ENCODE peak calls at places on chromosome 3, in five cellular contexts. O is stomach, L is mucosa of descending colon, P is osteoblast, H is kidney. T is an unnamed sample.
A peak's percentile ranks its signal among the peaks of the same experiment; 100 is the strongest.

GRCh38 chr3:30672959-30673358 is 66.6 kb downstream of the TGFBR2 start:
- DNase-seq in H (peak; percentile 64), L (no peak), O (no peak), P (no peak), T (no peak)

GRCh38 chr3:167787440-167787839 is 51.9 kb downstream of the SERPINI1 start:
- DNase-seq in P (no peak), H (no peak), O (no peak), L (no peak), T (no peak)

GRCh38 chr3:142226474-142226873 is 1.1 kb upstream of the GK5 start:
- DNase-seq in P (peak; percentile 84), H (no peak), L (no peak), O (no peak), T (no peak)

GRCh38 chr3:37990527-37990926 is at the start of gene VILL:
- DNase-seq in P (peak; percentile 48), O (peak; percentile 89), H (peak; percentile 82), L (peak; percentile 92), T (no peak)

GRCh38 chr3:158086776-158087175 is 19.4 kb downstream of the SHOX2 start:
- DNase-seq in P (no peak), H (no peak), L (no peak), O (no peak), T (no peak)

GRCh38 chr3:150251654-150252053 is 156.4 kb upstream of the TSC22D2 start:
- DNase-seq in O (no peak), H (no peak), L (no peak), P (peak; percentile 23), T (no peak)

GRCh38 chr3:67998222-67998760 is 343.9 kb upstream of the SUCLG2 start:
- DNase-seq in P (no peak), L (no peak), H (no peak), O (no peak), T (no peak)

GRCh38 chr3:65402597-65402996 is 636.1 kb downstream of the MAGI1 start:
- DNase-seq in O (no peak), L (no peak), P (peak; percentile 90), H (no peak), T (no peak)

GRCh38 chr3:131147534-131147933 is 120.9 kb downstream of the NEK11 start:
- DNase-seq in L (no peak), H (no peak), P (no peak), O (no peak), T (no peak)

GRCh38 chr3:144294659-144295538 is 323.3 kb downstream of the DIPK2A start:
- DNase-seq in H (no peak), O (no peak), P (no peak), L (no peak), T (no peak)

GRCh38 chr3:16547555-16547954 is 34.1 kb upstream of the RFTN1 start:
- DNase-seq in P (no peak), L (no peak), H (no peak), O (no peak), T (no peak)

GRCh38 chr3:42755681-42756578 is 17.1 kb downstream of the CCDC13 start:
- DNase-seq in P (no peak), O (peak; percentile 51), L (no peak), H (no peak), T (no peak)

GRCh38 chr3:171644681-171645080 is 165.6 kb downstream of the PLD1 start:
- DNase-seq in L (no peak), H (no peak), P (no peak), O (no peak), T (no peak)

GRCh38 chr3:131349946-131350347 is 31.6 kb upstream of the NUDT16 start:
- DNase-seq in L (no peak), P (peak; percentile 68), H (no peak), O (no peak), T (peak; percentile 35)

GRCh38 chr3:77038928-77039605 is 832 bp upstream of the ROBO2 start:
- DNase-seq in H (no peak), L (no peak), O (no peak), P (peak; percentile 38), T (no peak)

GRCh38 chr3:52345521-52346110 is 29.5 kb downstream of the DNAH1 start:
- DNase-seq in P (peak; percentile 97), L (no peak), O (no peak), H (peak; percentile 41), T (no peak)

GRCh38 chr3:143478124-143478693 is 358.6 kb downstream of the CHST2 start:
- DNase-seq in H (no peak), L (no peak), P (peak; percentile 42), O (no peak), T (no peak)

GRCh38 chr3:106814231-106814630 is 563.0 kb upstream of the CCDC54 start:
- DNase-seq in O (no peak), L (no peak), H (no peak), P (no peak), T (peak; percentile 47)

GRCh38 chr3:173037840-173038483 is 103.1 kb downstream of the SPATA16 start:
- DNase-seq in L (no peak), P (no peak), O (no peak), H (no peak), T (no peak)

GRCh38 chr3:162629372-162629771 is 1132.8 kb downstream of the OTOL1 start:
- DNase-seq in H (no peak), O (no peak), L (no peak), P (no peak), T (no peak)

GRCh38 chr3:53534216-53534615 is 39.8 kb downstream of the CACNA1D start:
- DNase-seq in O (no peak), L (no peak), H (no peak), P (no peak), T (no peak)

GRCh38 chr3:27714692-27715453 is 7.2 kb downstream of the EOMES start:
- DNase-seq in H (peak; percentile 81), O (peak; percentile 58), L (peak; percentile 66), P (no peak), T (no peak)

GRCh38 chr3:59432676-59433075 is 382.9 kb upstream of the CFAP20DC start:
- DNase-seq in P (no peak), L (no peak), O (no peak), H (no peak), T (no peak)

GRCh38 chr3:29335438-29335837 is 54.6 kb downstream of the RBMS3 start:
- DNase-seq in H (peak; percentile 75), L (peak; percentile 40), P (peak; percentile 43), O (peak; percentile 72), T (peak; percentile 68)

GRCh38 chr3:70358978-70359580 is 46.6 kb upstream of the MDFIC2 start:
- DNase-seq in O (no peak), L (no peak), H (no peak), P (no peak), T (no peak)

GRCh38 chr3:183555541-183556081 is at the start of gene KLHL6:
- DNase-seq in O (peak; percentile 40), H (peak; percentile 78), P (no peak), L (peak; percentile 73), T (peak; percentile 46)

GRCh38 chr3:63661242-63661641 is 8.8 kb downstream of the SNTN start:
- DNase-seq in L (no peak), H (no peak), O (no peak), P (no peak), T (no peak)
- TF ChIP-seq CTCF in L (no peak), H (no peak), O (no peak), P (peak; percentile 38), T (no peak)

GRCh38 chr3:152391671-152392070 is 122.9 kb downstream of the MBNL1 start:
- DNase-seq in O (no peak), L (no peak), P (no peak), H (no peak), T (no peak)

GRCh38 chr3:152388631-152389030 is 119.9 kb downstream of the MBNL1 start:
- DNase-seq in L (no peak), P (no peak), H (no peak), O (no peak), T (no peak)

GRCh38 chr3:152392474-152392873 is 123.7 kb downstream of the MBNL1 start:
- DNase-seq in H (no peak), P (no peak), L (no peak), O (no peak), T (no peak)

GRCh38 chr3:152390647-152391046 is 121.9 kb downstream of the MBNL1 start:
- DNase-seq in P (no peak), L (no peak), H (no peak), O (no peak), T (no peak)

DNA sequence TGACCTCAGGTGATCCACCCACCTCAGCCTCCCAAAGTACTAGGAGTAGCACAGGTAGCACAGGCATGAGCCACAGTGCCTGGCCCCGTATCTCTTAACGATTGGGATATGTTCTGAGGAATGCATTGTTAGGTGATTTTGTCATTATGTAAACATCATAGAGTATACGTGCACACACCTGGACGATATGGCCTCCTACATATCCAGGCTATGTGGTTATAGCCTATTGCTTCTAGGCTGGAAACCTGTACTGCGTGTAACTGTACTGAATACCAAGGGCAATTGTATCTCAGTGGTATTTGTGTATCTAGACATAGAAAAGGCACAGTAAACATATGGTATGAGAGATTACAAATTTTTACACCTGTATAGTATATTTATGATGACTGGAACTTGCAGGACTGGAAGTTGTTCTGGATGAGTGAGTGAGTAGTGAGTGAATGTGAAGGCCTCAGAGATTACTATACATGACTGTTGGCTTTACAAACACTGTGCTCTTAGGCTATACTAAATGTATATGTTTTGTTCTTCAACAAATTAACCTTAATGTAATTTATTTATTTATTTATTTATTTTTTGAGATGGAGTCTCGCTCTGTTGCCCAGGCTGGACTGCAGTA is 120.7 kb downstream of the MBNL1 start:
- DNase-seq in O (no peak), P (no peak), L (no peak), H (no peak), T (no peak)
- H3K4me1 ChIP-seq in O (peaks cover 40% of the 10 kb centered on the region), P (peaks cover 35% of the 10 kb centered on the region), L (peaks cover 18% of the 10 kb centered on the region), H (peaks cover 1% of the 10 kb centered on the region), T (peaks cover 99% of the 10 kb centered on the region)

GRCh38 chr3:185561958-185562357 is 9.6 kb upstream of the LIPH start:
- DNase-seq in L (no peak), P (no peak), H (no peak), O (no peak), T (no peak)

GRCh38 chr3:185560676-185561075 is 8.3 kb upstream of the LIPH start:
- DNase-seq in O (no peak), L (no peak), H (no peak), P (no peak), T (no peak)

GRCh38 chr3:185558395-185558794 is 6.0 kb upstream of the LIPH start:
- DNase-seq in L (peak; percentile 85), O (peak; percentile 87), P (no peak), H (peak; percentile 84), T (no peak)

GRCh38 chr3:185559706-185560090 is 7.3 kb upstream of the LIPH start:
- DNase-seq in O (no peak), H (no peak), P (no peak), L (no peak), T (no peak)

DNA sequence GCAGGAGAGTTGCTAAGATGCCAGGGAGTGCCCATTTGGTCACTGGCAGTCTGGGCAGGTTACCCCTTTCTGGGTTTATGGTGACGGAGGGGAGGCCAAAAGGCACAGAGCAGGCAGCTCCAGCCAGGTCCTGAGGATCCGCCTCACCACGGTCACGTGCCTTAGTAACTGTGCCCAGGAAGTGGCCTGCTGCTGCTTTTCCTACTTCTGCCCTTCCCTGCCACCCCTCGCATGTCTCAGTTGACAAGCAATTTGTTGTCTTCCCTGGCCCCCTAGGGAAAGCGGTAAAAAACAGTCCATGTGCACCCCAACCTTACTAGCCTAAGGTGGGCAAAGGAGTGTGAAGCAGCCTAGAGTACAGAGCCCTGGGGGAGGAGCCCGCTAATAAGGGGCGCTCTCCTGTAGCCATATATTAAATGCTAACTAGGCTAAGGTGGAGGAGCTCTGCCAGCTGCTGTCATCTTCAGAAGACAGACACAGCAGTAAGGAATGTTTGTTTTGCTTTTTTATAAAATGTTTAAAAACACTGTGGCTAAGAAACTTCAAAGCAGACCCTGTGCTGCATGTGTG is 9.1 kb upstream of the LIPH start:
- DNase-seq in L (peak; percentile 76), O (peak; percentile 60), P (no peak), H (peak; percentile 82), T (peak; percentile 29)
- TF ChIP-seq CTCF in L (no peak), O (no peak), P (no peak), H (no peak), T (no peak)

GRCh38 chr3:15520185-15520584 is 1.3 kb downstream of the COLQ start:
- DNase-seq in O (no peak), L (no peak), P (no peak), H (no peak), T (no peak)
- H3K4me1 ChIP-seq in O (no peaks in the 10 kb centered on the region), L (no peaks in the 10 kb centered on the region), P (no peaks in the 10 kb centered on the region), H (no peaks in the 10 kb centered on the region), T (peaks cover 55% of the 10 kb centered on the region)